ENCODE peak calls at places on chromosomes 1 and 21, in six cellular contexts. X is fibroblast of lung, F is AG09309, C is brain microvascular endothelial cell, D is ascending aorta, V is breast epithelium. I is an unnamed sample.

GRCh38 chr1:170881268-170882265 is 53.8 kb upstream of the MROH9 start:
- DNase-seq in X (peak), C (peak), D (no peak), V (no peak), F (peak), I (peak)

GRCh38 chr1:200039849-200040479 is 12.5 kb downstream of the NR5A2 start:
- DNase-seq in V (no peak), F (no peak), C (no peak), D (no peak), X (no peak), I (no peak)

GRCh38 chr1:207002731-207003146 is 29.8 kb downstream of the C1orf116 start:
- DNase-seq in C (no peak), D (no peak), F (no peak), V (peak), X (peak), I (peak)

GRCh38 chr1:89615676-89616598 is 17.0 kb upstream of the LRRC8C start:
- DNase-seq in F (no peak), V (no peak), C (no peak), D (no peak), X (no peak), I (no peak)

GRCh38 chr1:57270926-57271698 is 152.7 kb downstream of the DAB1 start:
- DNase-seq in D (no peak), F (no peak), X (no peak), V (no peak), C (no peak), I (no peak)

GRCh38 chr1:94240822-94241221 is 3.4 kb upstream of the ARHGAP29 start:
- DNase-seq in F (no peak), C (no peak), X (peak), D (no peak), V (no peak), I (no peak)

GRCh38 chr21:26777166-26777565 is 68.0 kb downstream of the ADAMTS1 start:
- DNase-seq in V (no peak), F (no peak), X (no peak), C (peak), D (no peak), I (no peak)

GRCh38 chr21:44083631-44084291 is 23.4 kb upstream of the PWP2 start:
- DNase-seq in F (no peak), X (no peak), C (peak), V (no peak), D (peak), I (no peak)

GRCh38 chr21:32335601-32336575 is 37.2 kb downstream of the MRAP start:
- DNase-seq in V (no peak), D (no peak), C (peak), X (no peak), F (no peak), I (no peak)

GRCh38 chr1:164821648-164822047 is 262.7 kb downstream of the PBX1 start:
- DNase-seq in F (no peak), D (no peak), V (no peak), X (no peak), C (no peak), I (no peak)

GRCh38 chr1:241789061-241789460 is 58.9 kb upstream of the EXO1 start:
- DNase-seq in C (no peak), D (no peak), F (no peak), V (no peak), X (no peak), I (no peak)

GRCh38 chr1:93080424-93080823 is 1.3 kb downstream of the MTF2 start:
- DNase-seq in D (no peak), X (peak), V (no peak), C (peak), F (peak), I (peak)

GRCh38 chr21:38683222-38683621 is 122.5 kb upstream of the ETS2 start:
- DNase-seq in C (no peak), F (no peak), V (no peak), D (no peak), X (peak), I (no peak)

GRCh38 chr1:213858581-213858980 is 129.2 kb upstream of the PROX1 start:
- DNase-seq in X (no peak), D (no peak), F (no peak), C (no peak), V (no peak), I (no peak)

GRCh38 chr1:220012259-220012658 is 34.0 kb downstream of the EPRS1 start:
- DNase-seq in C (no peak), F (peak), D (no peak), X (peak), V (no peak), I (no peak)

GRCh38 chr1:243505986-243506689 is 250.3 kb downstream of the SDCCAG8 start:
- DNase-seq in X (no peak), C (peak), D (no peak), V (no peak), F (no peak), I (peak)

GRCh38 chr1:182198006-182198605 is 136.6 kb upstream of the ZNF648 start:
- DNase-seq in F (no peak), D (no peak), C (no peak), V (no peak), X (peak), I (no peak)
- TF ChIP-seq CTCF in F (peak), D (no peak), C (peak), V (no peak), X (peak), I (peak)

DNA sequence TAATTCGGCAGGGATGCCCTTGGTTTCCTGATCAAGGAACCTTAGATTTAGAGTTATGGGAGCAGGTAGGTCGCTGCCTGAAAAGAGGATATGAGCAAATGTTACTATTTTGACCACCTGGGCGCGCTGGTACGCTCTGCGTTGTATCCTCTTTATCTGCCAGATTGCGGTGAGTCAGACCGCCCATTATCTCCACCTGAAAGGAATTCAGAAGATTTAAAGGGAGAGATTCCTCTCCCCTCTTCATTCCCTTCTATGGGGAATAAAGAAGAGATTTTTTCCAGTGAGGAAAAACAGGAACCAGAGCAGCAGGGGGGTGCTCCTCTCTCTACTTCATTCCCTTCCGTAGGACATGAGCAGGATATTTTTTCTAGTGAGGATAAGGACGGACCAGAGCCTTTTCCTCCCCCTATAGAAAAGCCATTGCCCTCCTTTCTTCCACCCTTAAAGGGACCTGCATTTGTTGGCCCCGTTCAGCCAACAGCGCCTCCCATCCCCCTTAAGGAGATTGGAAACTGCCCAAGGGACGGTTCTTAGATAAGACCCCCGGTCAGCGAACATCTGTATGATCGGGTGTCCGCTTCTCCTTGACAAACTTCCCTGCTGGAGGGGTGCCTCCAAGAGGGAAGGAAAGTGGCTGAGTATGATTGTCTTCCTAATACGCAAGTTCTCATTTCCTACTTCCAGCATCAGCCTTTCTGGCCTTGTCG is 34.1 kb downstream of the CLCA1 start:
- DNase-seq in C (no peak), D (no peak), F (no peak), V (no peak), X (no peak), I (no peak)
- H3K4me3 ChIP-seq in C (no peak), D (peak), F (no peak), V (peak), X (peak), I (no peak)

GRCh38 chr1:117685936-117686806 is 80.3 kb downstream of the TENT5C start:
- DNase-seq in X (no peak), C (no peak), D (peak), V (no peak), F (no peak), I (no peak)
- TF ChIP-seq CTCF in X (no peak), C (no peak), D (no peak), V (no peak), F (no peak), I (no peak)

GRCh38 chr1:12570291-12570690 is 47.7 kb downstream of the DHRS3 start:
- DNase-seq in D (no peak), F (no peak), V (no peak), X (no peak), C (no peak), I (no peak)

GRCh38 chr1:12572506-12572905 is 45.5 kb downstream of the DHRS3 start:
- DNase-seq in D (no peak), X (no peak), F (no peak), C (peak), V (no peak), I (no peak)

GRCh38 chr1:12574757-12575139 is 43.3 kb downstream of the DHRS3 start:
- DNase-seq in V (no peak), X (no peak), D (no peak), F (no peak), C (no peak), I (no peak)

GRCh38 chr1:12577020-12577419 is 41.0 kb downstream of the DHRS3 start:
- DNase-seq in X (no peak), D (no peak), F (no peak), V (no peak), C (no peak), I (no peak)

GRCh38 chr1:12573015-12573825 is 44.8 kb downstream of the DHRS3 start:
- DNase-seq in V (no peak), F (no peak), D (no peak), X (no peak), C (no peak), I (no peak)
- H3K4me3 ChIP-seq in V (no peak), F (no peak), D (no peak), X (no peak), C (no peak), I (no peak)

DNA sequence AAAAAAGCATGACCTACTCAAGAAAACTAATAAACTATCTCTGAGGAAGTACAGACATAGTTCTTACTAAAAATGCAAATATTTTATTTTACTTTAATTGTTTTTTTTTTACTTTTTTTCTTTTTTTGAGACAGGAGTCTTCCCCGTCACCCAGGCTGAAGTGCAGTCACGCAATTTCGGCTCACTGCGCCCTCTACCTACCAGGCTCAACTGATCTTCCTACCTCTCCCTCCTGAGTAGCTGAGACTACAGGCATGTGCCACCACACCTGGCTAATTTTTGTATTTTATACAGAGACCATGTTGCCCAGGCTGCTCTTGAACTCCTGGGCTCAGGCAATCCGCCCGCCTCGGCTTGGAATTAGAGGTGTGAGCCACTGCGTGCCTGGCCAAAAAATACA is 1263.1 kb downstream of the KCNT2 start:
- DNase-seq in D (no peak), V (no peak), C (no peak), X (no peak), F (no peak), I (no peak)
- TF ChIP-seq CTCF in D (no peak), V (no peak), C (no peak), X (no peak), F (no peak), I (peak)

GRCh38 chr21:29206445-29206844 is 76.0 kb downstream of the MAP3K7CL start:
- DNase-seq in V (no peak), D (no peak), C (no peak), X (no peak), F (no peak), I (no peak)

GRCh38 chr21:29208666-29209059 is 78.2 kb downstream of the MAP3K7CL start:
- DNase-seq in D (no peak), F (no peak), X (peak), C (peak), V (no peak), I (no peak)

GRCh38 chr21:29209696-29210095 is 79.3 kb downstream of the MAP3K7CL start:
- DNase-seq in X (no peak), D (no peak), V (no peak), C (no peak), F (no peak), I (no peak)

GRCh38 chr21:29205988-29206387 is 75.5 kb downstream of the MAP3K7CL start:
- DNase-seq in X (no peak), F (no peak), D (no peak), C (no peak), V (no peak), I (no peak)

GRCh38 chr21:29208044-29208665 is 77.7 kb downstream of the MAP3K7CL start:
- DNase-seq in D (no peak), V (no peak), X (no peak), F (no peak), C (no peak), I (no peak)
- H3K4me3 ChIP-seq in D (no peak), V (no peak), X (no peak), F (no peak), C (no peak), I (no peak)

GRCh38 chr1:1000357-1001056 is 610 bp upstream of the HES4 start:
- DNase-seq in V (peak), D (peak), X (peak), C (peak), F (peak), I (peak)

GRCh38 chr1:998051-998821 is 1.7 kb downstream of the HES4 start:
- DNase-seq in D (no peak), X (no peak), C (no peak), F (no peak), V (no peak), I (no peak)

GRCh38 chr1:997728-998050 is 2.2 kb downstream of the HES4 start:
- DNase-seq in C (no peak), F (no peak), V (no peak), D (no peak), X (no peak), I (no peak)

GRCh38 chr1:999797-1000356 is at the start of gene HES4:
- DNase-seq in D (peak), X (peak), V (peak), C (peak), F (peak), I (peak)

DNA sequence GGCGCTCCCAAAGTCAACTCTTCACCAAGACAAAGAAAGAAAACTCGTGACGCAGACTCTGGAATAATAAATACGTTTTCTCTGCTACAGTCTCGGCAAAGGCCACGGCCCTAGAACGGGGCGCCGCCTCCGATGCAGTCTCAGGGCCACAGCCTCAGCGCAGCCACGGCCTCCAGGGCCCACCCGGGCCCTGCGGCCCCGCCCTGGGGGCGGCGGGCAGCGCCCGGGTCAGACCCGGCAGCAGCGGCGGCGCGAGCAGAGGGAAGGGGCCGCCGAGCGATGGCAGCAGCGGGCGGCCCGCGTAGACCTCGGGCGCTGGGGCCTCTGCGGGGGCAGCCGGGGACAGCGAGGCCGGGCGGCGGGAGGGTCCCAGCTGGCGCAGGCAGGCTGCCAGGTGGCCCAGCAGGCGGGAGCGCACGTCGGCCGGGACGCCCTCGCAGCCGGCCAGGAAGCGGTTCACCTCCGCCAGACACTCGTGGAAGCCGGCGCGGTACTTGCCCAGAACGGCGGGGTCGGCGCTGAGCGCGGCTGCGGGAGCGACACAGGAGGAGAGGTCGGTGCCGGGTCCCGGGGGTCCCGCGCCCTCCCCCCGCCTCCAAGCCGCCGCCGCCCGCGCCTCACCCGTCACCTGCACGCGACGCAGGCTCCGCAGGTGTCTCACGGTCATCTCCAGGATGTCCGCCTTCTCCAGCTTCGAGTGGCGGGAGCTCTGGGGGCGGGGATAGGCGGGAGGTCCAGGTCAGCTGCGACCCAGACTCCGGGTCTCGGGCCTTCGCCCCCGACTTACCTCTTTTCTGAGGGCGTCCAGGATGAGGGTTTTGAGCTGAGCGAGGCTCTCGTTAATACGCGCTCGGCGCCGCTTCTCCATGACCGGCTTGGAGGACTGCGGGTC is 746 bp downstream of the HES4 start:
- DNase-seq in D (no peak), F (no peak), X (peak), C (no peak), V (no peak), I (no peak)
- TF ChIP-seq CTCF in D (no peak), F (no peak), X (no peak), C (no peak), V (no peak), I (peak)

I was measured in LNCaP clone FGC.